ENCODE peak calls at places on chromosome 12, in nine cellular contexts. One of them, this sample, is unnamed.

GRCh38 chr12:131985145-131985875 is 35.6 kb downstream of the EP400 start:
- DNase-seq in psoas muscle: no peak
- DNase-seq in right cardiac atrium: no peak
- DNase-seq in astrocyte: no peak
- DNase-seq in GM23338: no peak
- DNase-seq in upper lobe of right lung: peak
- DNase-seq in breast epithelium: no peak
- DNase-seq in tibial nerve: no peak
- DNase-seq in mammary epithelial cell: no peak
- DNase-seq in this sample: no peak

GRCh38 chr12:113190761-113191160 is 5.2 kb downstream of the RITA1 start:
- DNase-seq in astrocyte: peak
- DNase-seq in psoas muscle: no peak
- DNase-seq in breast epithelium: no peak
- DNase-seq in tibial nerve: no peak
- DNase-seq in upper lobe of right lung: no peak
- DNase-seq in mammary epithelial cell: peak
- DNase-seq in GM23338: peak
- DNase-seq in right cardiac atrium: no peak
- DNase-seq in this sample: no peak

GRCh38 chr12:104622942-104623341 is 166.2 kb downstream of the CHST11 start:
- DNase-seq in right cardiac atrium: no peak
- DNase-seq in astrocyte: no peak
- DNase-seq in upper lobe of right lung: no peak
- DNase-seq in GM23338: peak
- DNase-seq in breast epithelium: no peak
- DNase-seq in tibial nerve: no peak
- DNase-seq in mammary epithelial cell: no peak
- DNase-seq in psoas muscle: no peak
- DNase-seq in this sample: no peak

GRCh38 chr12:69459477-69459876 is 10.7 kb upstream of the FRS2 start:
- DNase-seq in psoas muscle: no peak
- DNase-seq in mammary epithelial cell: no peak
- DNase-seq in upper lobe of right lung: no peak
- DNase-seq in GM23338: no peak
- DNase-seq in tibial nerve: no peak
- DNase-seq in breast epithelium: no peak
- DNase-seq in right cardiac atrium: no peak
- DNase-seq in astrocyte: no peak
- DNase-seq in this sample: no peak

GRCh38 chr12:13918883-13919282 is 62.5 kb downstream of the GRIN2B start:
- DNase-seq in GM23338: no peak
- DNase-seq in upper lobe of right lung: no peak
- DNase-seq in mammary epithelial cell: no peak
- DNase-seq in tibial nerve: no peak
- DNase-seq in right cardiac atrium: no peak
- DNase-seq in astrocyte: no peak
- DNase-seq in breast epithelium: no peak
- DNase-seq in psoas muscle: no peak
- DNase-seq in this sample: no peak

GRCh38 chr12:6752181-6752930 is 585 bp downstream of the MLF2 start:
- DNase-seq in upper lobe of right lung: no peak
- DNase-seq in right cardiac atrium: no peak
- DNase-seq in tibial nerve: no peak
- DNase-seq in mammary epithelial cell: peak
- DNase-seq in GM23338: peak
- DNase-seq in psoas muscle: no peak
- DNase-seq in astrocyte: peak
- DNase-seq in breast epithelium: peak
- DNase-seq in this sample: peak

GRCh38 chr12:53014709-53015108 is 8.5 kb downstream of the EIF4B start:
- DNase-seq in upper lobe of right lung: no peak
- DNase-seq in mammary epithelial cell: no peak
- DNase-seq in tibial nerve: no peak
- DNase-seq in GM23338: no peak
- DNase-seq in breast epithelium: no peak
- DNase-seq in psoas muscle: no peak
- DNase-seq in right cardiac atrium: no peak
- DNase-seq in astrocyte: no peak
- DNase-seq in this sample: no peak

GRCh38 chr12:105382771-105383632 is 52.5 kb downstream of the C12orf75 start:
- DNase-seq in GM23338: peak
- DNase-seq in mammary epithelial cell: peak
- DNase-seq in right cardiac atrium: no peak
- DNase-seq in breast epithelium: no peak
- DNase-seq in psoas muscle: no peak
- DNase-seq in upper lobe of right lung: no peak
- DNase-seq in tibial nerve: peak
- DNase-seq in astrocyte: peak
- DNase-seq in this sample: no peak

GRCh38 chr12:110726708-110727369 is 15.9 kb downstream of the PPP1CC start:
- DNase-seq in GM23338: no peak
- DNase-seq in right cardiac atrium: no peak
- DNase-seq in tibial nerve: no peak
- DNase-seq in breast epithelium: no peak
- DNase-seq in mammary epithelial cell: no peak
- DNase-seq in upper lobe of right lung: no peak
- DNase-seq in astrocyte: no peak
- DNase-seq in psoas muscle: no peak
- DNase-seq in this sample: no peak

GRCh38 chr12:8948711-8949524 is 527 bp downstream of the M6PR start:
- DNase-seq in upper lobe of right lung: no peak
- DNase-seq in right cardiac atrium: no peak
- DNase-seq in breast epithelium: no peak
- DNase-seq in astrocyte: peak
- DNase-seq in mammary epithelial cell: peak
- DNase-seq in GM23338: peak
- DNase-seq in psoas muscle: no peak
- DNase-seq in tibial nerve: no peak
- DNase-seq in this sample: peak

GRCh38 chr12:114614040-114614439 is 69.9 kb downstream of the TBX3 start:
- DNase-seq in right cardiac atrium: no peak
- DNase-seq in GM23338: no peak
- DNase-seq in mammary epithelial cell: no peak
- DNase-seq in tibial nerve: no peak
- DNase-seq in psoas muscle: no peak
- DNase-seq in astrocyte: no peak
- DNase-seq in breast epithelium: no peak
- DNase-seq in upper lobe of right lung: no peak
- DNase-seq in this sample: no peak

GRCh38 chr12:114616081-114616480 is 67.9 kb downstream of the TBX3 start:
- DNase-seq in psoas muscle: no peak
- DNase-seq in right cardiac atrium: no peak
- DNase-seq in upper lobe of right lung: no peak
- DNase-seq in GM23338: no peak
- DNase-seq in breast epithelium: no peak
- DNase-seq in mammary epithelial cell: no peak
- DNase-seq in astrocyte: no peak
- DNase-seq in tibial nerve: no peak
- DNase-seq in this sample: no peak

GRCh38 chr12:114608509-114608908 is 75.5 kb downstream of the TBX3 start:
- DNase-seq in breast epithelium: no peak
- DNase-seq in GM23338: no peak
- DNase-seq in psoas muscle: no peak
- DNase-seq in right cardiac atrium: no peak
- DNase-seq in mammary epithelial cell: no peak
- DNase-seq in upper lobe of right lung: no peak
- DNase-seq in astrocyte: no peak
- DNase-seq in tibial nerve: no peak
- DNase-seq in this sample: no peak

GRCh38 chr12:114611145-114612018 is 72.6 kb downstream of the TBX3 start:
- DNase-seq in astrocyte: no peak
- DNase-seq in upper lobe of right lung: no peak
- DNase-seq in right cardiac atrium: no peak
- DNase-seq in tibial nerve: no peak
- DNase-seq in psoas muscle: no peak
- DNase-seq in mammary epithelial cell: no peak
- DNase-seq in GM23338: no peak
- DNase-seq in breast epithelium: no peak
- DNase-seq in this sample: no peak

DNA sequence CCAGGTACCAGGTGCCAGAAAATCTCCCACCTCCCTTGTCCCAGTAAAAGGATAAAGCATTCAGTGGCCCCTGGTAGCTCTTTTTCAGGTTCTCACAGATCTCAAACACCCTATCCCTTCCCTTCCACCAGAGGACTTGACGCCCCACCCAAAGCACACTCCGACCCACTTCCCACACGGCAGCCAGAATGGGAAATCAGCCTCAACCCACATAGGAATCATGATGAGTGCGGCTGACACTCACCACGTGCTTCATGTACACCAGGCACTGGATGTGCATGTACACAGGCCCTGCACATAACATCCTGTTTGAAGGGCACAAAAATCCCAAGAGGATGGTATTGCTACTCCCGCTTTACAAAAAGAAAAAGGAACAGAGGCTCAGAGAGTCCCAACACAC is 71.9 kb downstream of the TBX3 start:
- DNase-seq in astrocyte: no peak
- DNase-seq in tibial nerve: no peak
- DNase-seq in right cardiac atrium: no peak
- DNase-seq in mammary epithelial cell: no peak
- DNase-seq in GM23338: no peak
- DNase-seq in breast epithelium: no peak
- DNase-seq in upper lobe of right lung: no peak
- DNase-seq in psoas muscle: no peak
- DNase-seq in this sample: no peak
- H3K27ac ChIP-seq in astrocyte: no peak
- H3K27ac ChIP-seq in tibial nerve: no peak
- H3K27ac ChIP-seq in right cardiac atrium: no peak
- H3K27ac ChIP-seq in mammary epithelial cell: no peak
- H3K27ac ChIP-seq in GM23338: no peak
- H3K27ac ChIP-seq in breast epithelium: no peak
- H3K27ac ChIP-seq in upper lobe of right lung: no peak
- H3K27ac ChIP-seq in psoas muscle: no peak
- H3K27ac ChIP-seq in this sample: no peak

DNA sequence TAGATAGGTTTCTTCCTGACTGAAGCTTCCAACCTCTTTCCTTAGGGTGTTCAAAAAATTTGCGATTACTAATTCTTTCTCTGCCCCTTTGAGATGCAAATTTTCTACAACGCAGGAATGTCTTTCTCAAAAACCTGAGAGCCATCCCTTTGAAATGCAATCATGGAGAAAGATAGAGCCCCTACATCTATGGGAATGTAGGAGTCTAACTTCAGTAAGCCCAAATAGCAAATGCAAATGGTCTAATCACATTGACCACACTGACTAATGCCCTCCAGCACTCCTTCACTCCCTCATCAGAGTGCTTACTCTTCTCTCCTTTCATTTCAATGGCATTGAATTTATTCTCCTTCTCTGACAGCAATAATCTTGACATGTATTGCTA is 107.1 kb downstream of the SLC6A15 start:
- DNase-seq in GM23338: peak
- DNase-seq in upper lobe of right lung: no peak
- DNase-seq in astrocyte: no peak
- DNase-seq in tibial nerve: no peak
- DNase-seq in breast epithelium: no peak
- DNase-seq in mammary epithelial cell: no peak
- DNase-seq in psoas muscle: no peak
- DNase-seq in right cardiac atrium: no peak
- DNase-seq in this sample: no peak
- H3K27ac ChIP-seq in GM23338: no peak
- H3K27ac ChIP-seq in upper lobe of right lung: no peak
- H3K27ac ChIP-seq in astrocyte: no peak
- H3K27ac ChIP-seq in tibial nerve: no peak
- H3K27ac ChIP-seq in breast epithelium: no peak
- H3K27ac ChIP-seq in mammary epithelial cell: no peak
- H3K27ac ChIP-seq in psoas muscle: no peak
- H3K27ac ChIP-seq in right cardiac atrium: no peak
- H3K27ac ChIP-seq in this sample: no peak

DNA sequence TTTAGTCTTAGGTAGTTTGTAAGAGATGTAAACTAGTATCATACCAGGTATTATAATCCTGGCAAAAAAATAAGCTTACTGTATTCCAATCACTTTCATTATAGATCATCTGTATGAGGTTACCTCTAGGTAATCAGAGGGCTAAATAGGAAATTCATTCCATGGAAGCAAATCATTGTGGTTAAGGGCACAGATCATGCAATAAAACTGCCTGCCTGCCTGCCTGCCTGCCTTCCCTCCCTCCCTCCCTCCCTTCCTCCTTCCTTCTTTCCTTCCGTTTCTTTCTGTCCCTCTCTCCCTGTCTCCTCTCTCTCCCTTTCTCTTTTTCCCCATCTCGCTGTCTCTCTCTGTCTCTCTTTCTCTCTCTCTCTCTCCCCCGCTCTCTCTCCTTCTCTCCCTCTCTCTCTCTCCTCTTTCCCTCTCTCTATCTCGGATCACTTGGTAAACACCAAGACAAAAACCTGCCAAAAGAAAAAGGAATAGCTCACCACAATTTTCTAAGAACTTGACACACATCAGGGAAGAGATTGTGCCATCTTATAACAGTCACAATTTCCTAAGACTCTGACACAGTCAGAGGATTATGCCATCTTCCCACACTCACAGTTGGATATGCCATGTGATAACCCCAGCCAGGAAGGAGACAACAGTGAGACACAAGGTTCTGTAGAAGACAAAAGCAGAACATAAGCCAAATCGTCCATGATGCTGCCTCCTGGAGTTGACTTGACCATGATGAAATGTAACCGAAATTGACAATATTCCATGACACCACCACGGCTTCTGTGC is 3.0 kb upstream of the CLEC9A start:
- DNase-seq in psoas muscle: no peak
- DNase-seq in mammary epithelial cell: peak
- DNase-seq in GM23338: no peak
- DNase-seq in astrocyte: peak
- DNase-seq in tibial nerve: no peak
- DNase-seq in breast epithelium: no peak
- DNase-seq in upper lobe of right lung: no peak
- DNase-seq in right cardiac atrium: no peak
- DNase-seq in this sample: no peak
- H3K27ac ChIP-seq in psoas muscle: no peak
- H3K27ac ChIP-seq in mammary epithelial cell: peak
- H3K27ac ChIP-seq in GM23338: no peak
- H3K27ac ChIP-seq in astrocyte: no peak
- H3K27ac ChIP-seq in tibial nerve: no peak
- H3K27ac ChIP-seq in breast epithelium: no peak
- H3K27ac ChIP-seq in upper lobe of right lung: peak
- H3K27ac ChIP-seq in right cardiac atrium: no peak
- H3K27ac ChIP-seq in this sample: no peak

DNA sequence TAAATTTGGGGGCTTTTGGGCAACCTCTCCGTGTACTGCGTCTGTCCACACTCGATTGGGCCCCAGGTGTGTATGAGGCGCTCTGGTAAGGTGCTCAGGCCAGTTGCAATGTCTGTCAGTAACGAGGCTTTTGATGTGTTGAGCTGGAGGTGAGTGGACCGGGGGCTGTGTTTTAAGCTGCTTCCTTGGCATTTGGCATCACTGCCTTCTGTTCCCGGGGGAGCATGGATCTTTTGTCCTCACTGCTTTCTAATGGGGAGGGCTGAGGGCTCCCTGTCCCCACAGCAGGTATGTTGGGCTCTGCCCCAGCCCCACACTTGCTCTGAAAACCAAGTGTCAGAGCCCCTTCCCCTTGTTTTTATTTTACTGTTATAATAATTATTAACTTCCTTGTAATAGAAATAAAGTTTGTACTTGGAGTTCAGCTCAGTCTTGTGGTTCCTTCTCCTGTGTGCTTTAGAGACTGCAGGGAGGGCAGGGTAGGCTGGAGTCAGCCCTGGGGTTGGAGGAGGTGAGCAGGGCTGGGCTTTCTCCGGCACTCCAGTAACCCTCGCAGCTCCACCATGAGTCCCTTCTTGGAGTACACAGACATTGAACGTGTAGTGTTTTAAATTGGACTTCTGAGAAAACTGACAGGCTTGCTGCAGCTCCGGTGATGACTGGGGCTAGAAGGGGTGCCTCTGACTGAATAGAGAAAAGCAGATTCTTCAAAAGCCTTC is 28.0 kb downstream of the TRAFD1 start:
- DNase-seq in mammary epithelial cell: no peak
- DNase-seq in breast epithelium: no peak
- DNase-seq in GM23338: no peak
- DNase-seq in upper lobe of right lung: peak
- DNase-seq in tibial nerve: no peak
- DNase-seq in psoas muscle: no peak
- DNase-seq in astrocyte: no peak
- DNase-seq in right cardiac atrium: no peak
- DNase-seq in this sample: no peak
- H3K27ac ChIP-seq in mammary epithelial cell: no peak
- H3K27ac ChIP-seq in breast epithelium: no peak
- H3K27ac ChIP-seq in GM23338: no peak
- H3K27ac ChIP-seq in upper lobe of right lung: no peak
- H3K27ac ChIP-seq in tibial nerve: no peak
- H3K27ac ChIP-seq in psoas muscle: no peak
- H3K27ac ChIP-seq in astrocyte: no peak
- H3K27ac ChIP-seq in right cardiac atrium: no peak
- H3K27ac ChIP-seq in this sample: no peak